ENCODE peak calls at places on chromosomes 13 and 19, in four cellular contexts. One of them, this sample, is unnamed.

GRCh38 chr19:18017275-18018083 is 9.5 kb downstream of the ARRDC2 start:
- DNase-seq in MM.1S: no peak
- DNase-seq in fibroblast of lung: no peak
- DNase-seq in H9: no peak
- DNase-seq in this sample: no peak

GRCh38 chr13:86974995-86975328 is 696.2 kb upstream of the SLITRK5 start:
- DNase-seq in fibroblast of lung: no peak
- DNase-seq in MM.1S: no peak
- DNase-seq in H9: no peak
- DNase-seq in this sample: peak

GRCh38 chr13:78602561-78603239 is 652 bp downstream of the POU4F1 start:
- DNase-seq in MM.1S: peak
- DNase-seq in fibroblast of lung: no peak
- DNase-seq in H9: peak
- DNase-seq in this sample: peak

GRCh38 chr13:78319101-78319627 is 284.2 kb downstream of the POU4F1 start:
- DNase-seq in MM.1S: no peak
- DNase-seq in H9: no peak
- DNase-seq in fibroblast of lung: no peak
- DNase-seq in this sample: no peak

GRCh38 chr13:94112227-94112626 is 367.3 kb downstream of the DCT start:
- DNase-seq in fibroblast of lung: peak
- DNase-seq in H9: no peak
- DNase-seq in MM.1S: no peak
- DNase-seq in this sample: no peak

GRCh38 chr13:21478881-21479808 is 20.0 kb upstream of the ZDHHC20 start:
- DNase-seq in fibroblast of lung: peak
- DNase-seq in H9: no peak
- DNase-seq in MM.1S: peak
- DNase-seq in this sample: peak

GRCh38 chr19:3049089-3049488 is 13.2 kb downstream of the TLE5 start:
- DNase-seq in H9: no peak
- DNase-seq in fibroblast of lung: no peak
- DNase-seq in MM.1S: no peak
- DNase-seq in this sample: no peak

GRCh38 chr19:57829316-57829715 is 783 bp upstream of the ZNF587B start:
- DNase-seq in MM.1S: no peak
- DNase-seq in H9: no peak
- DNase-seq in fibroblast of lung: peak
- DNase-seq in this sample: no peak

GRCh38 chr13:46087481-46087880 is 17.4 kb downstream of the CPB2 start:
- DNase-seq in fibroblast of lung: no peak
- DNase-seq in MM.1S: no peak
- DNase-seq in H9: no peak
- DNase-seq in this sample: no peak

GRCh38 chr13:39684531-39685137 is 29.2 kb downstream of the COG6 start:
- DNase-seq in fibroblast of lung: peak
- DNase-seq in MM.1S: peak
- DNase-seq in H9: no peak
- DNase-seq in this sample: peak

GRCh38 chr19:4098493-4098892 is 25.4 kb downstream of the MAP2K2 start:
- DNase-seq in MM.1S: no peak
- DNase-seq in H9: no peak
- DNase-seq in fibroblast of lung: no peak
- DNase-seq in this sample: no peak

GRCh38 chr19:3950871-3951861 is 18.3 kb downstream of the NMRK2 start:
- DNase-seq in H9: no peak
- DNase-seq in fibroblast of lung: no peak
- DNase-seq in MM.1S: no peak
- DNase-seq in this sample: no peak

GRCh38 chr19:19618384-19619051 is at the start of gene PBX4:
- DNase-seq in fibroblast of lung: peak
- DNase-seq in MM.1S: peak
- DNase-seq in H9: peak
- DNase-seq in this sample: peak

GRCh38 chr19:8361921-8362793 is 1.8 kb upstream of the ANGPTL4 start:
- DNase-seq in H9: no peak
- DNase-seq in fibroblast of lung: peak
- DNase-seq in MM.1S: peak
- DNase-seq in this sample: no peak

GRCh38 chr19:42367929-42368328 is 22.2 kb downstream of the CNFN start:
- DNase-seq in H9: no peak
- DNase-seq in fibroblast of lung: no peak
- DNase-seq in MM.1S: no peak
- DNase-seq in this sample: no peak

GRCh38 chr13:83184819-83185218 is 697.5 kb downstream of the SLITRK1 start:
- DNase-seq in MM.1S: no peak
- DNase-seq in fibroblast of lung: peak
- DNase-seq in H9: no peak
- DNase-seq in this sample: no peak

GRCh38 chr19:44796701-44797115 is 12.2 kb upstream of the BCAM start:
- DNase-seq in MM.1S: no peak
- DNase-seq in H9: peak
- DNase-seq in fibroblast of lung: peak
- DNase-seq in this sample: peak

GRCh38 chr13:98026457-98026857 is 73.0 kb downstream of the IPO5 start:
- DNase-seq in MM.1S: no peak
- DNase-seq in fibroblast of lung: peak
- DNase-seq in H9: no peak
- DNase-seq in this sample: no peak

GRCh38 chr13:93355094-93355493 is 128.5 kb downstream of the GPC6 start:
- DNase-seq in MM.1S: no peak
- DNase-seq in fibroblast of lung: no peak
- DNase-seq in H9: no peak
- DNase-seq in this sample: no peak

GRCh38 chr13:23384111-23384510 is 49.4 kb downstream of the SACS start:
- DNase-seq in MM.1S: no peak
- DNase-seq in H9: no peak
- DNase-seq in fibroblast of lung: peak
- DNase-seq in this sample: no peak

GRCh38 chr13:103188688-103189326 is 122.6 kb upstream of the SLC10A2 start:
- DNase-seq in H9: no peak
- DNase-seq in MM.1S: peak
- DNase-seq in fibroblast of lung: peak
- DNase-seq in this sample: peak

GRCh38 chr19:24140099-24140498 is 53.1 kb downstream of the ZNF254 start:
- DNase-seq in H9: no peak
- DNase-seq in MM.1S: no peak
- DNase-seq in fibroblast of lung: peak
- DNase-seq in this sample: no peak

GRCh38 chr19:41265376-41266153 is 1.4 kb downstream of the HNRNPUL1 start:
- DNase-seq in fibroblast of lung: peak
- DNase-seq in H9: no peak
- DNase-seq in MM.1S: peak
- DNase-seq in this sample: peak

GRCh38 chr13:41284512-41285288 is 21.3 kb upstream of the MTRF1 start:
- DNase-seq in H9: no peak
- DNase-seq in fibroblast of lung: peak
- DNase-seq in MM.1S: no peak
- DNase-seq in this sample: no peak

GRCh38 chr13:29758591-29759114 is 91.8 kb downstream of the UBL3 start:
- DNase-seq in MM.1S: peak
- DNase-seq in fibroblast of lung: no peak
- DNase-seq in H9: no peak
- DNase-seq in this sample: no peak

GRCh38 chr13:48296528-48296927 is 7.0 kb upstream of the RB1 start:
- DNase-seq in MM.1S: no peak
- DNase-seq in H9: no peak
- DNase-seq in fibroblast of lung: no peak
- DNase-seq in this sample: no peak

GRCh38 chr13:80276371-80277289 is 64.3 kb downstream of the SPRY2 start:
- DNase-seq in fibroblast of lung: peak
- DNase-seq in H9: no peak
- DNase-seq in MM.1S: no peak
- DNase-seq in this sample: peak

GRCh38 chr19:34313188-34313587 is 51.8 kb upstream of the GPI start:
- DNase-seq in fibroblast of lung: peak
- DNase-seq in H9: no peak
- DNase-seq in MM.1S: no peak
- DNase-seq in this sample: no peak

GRCh38 chr19:47512948-47513319 is 1.9 kb downstream of the NAPA start:
- DNase-seq in MM.1S: no peak
- DNase-seq in fibroblast of lung: no peak
- DNase-seq in H9: no peak
- DNase-seq in this sample: no peak

GRCh38 chr19:38706792-38707511 is 37.3 kb downstream of the CAPN12 start:
- DNase-seq in MM.1S: no peak
- DNase-seq in H9: peak
- DNase-seq in fibroblast of lung: no peak
- DNase-seq in this sample: no peak

GRCh38 chr13:52695856-52696255 is 43.2 kb downstream of the SUGT1 start:
- DNase-seq in H9: no peak
- DNase-seq in MM.1S: no peak
- DNase-seq in fibroblast of lung: peak
- DNase-seq in this sample: no peak

GRCh38 chr19:12782424-12783225 is 7.3 kb upstream of the HOOK2 start:
- DNase-seq in MM.1S: peak
- DNase-seq in H9: peak
- DNase-seq in fibroblast of lung: peak
- DNase-seq in this sample: peak

GRCh38 chr19:50313812-50314536 is 15.2 kb downstream of the KCNC3 start:
- DNase-seq in MM.1S: no peak
- DNase-seq in fibroblast of lung: no peak
- DNase-seq in H9: peak
- DNase-seq in this sample: peak
- H3K9ac ChIP-seq in MM.1S: no peak
- H3K9ac ChIP-seq in fibroblast of lung: no peak
- H3K9ac ChIP-seq in H9: no peak
- H3K9ac ChIP-seq in this sample: no peak

GRCh38 chr19:50739132-50739746 is 16.1 kb downstream of the CLEC11A start:
- DNase-seq in fibroblast of lung: no peak
- DNase-seq in H9: no peak
- DNase-seq in MM.1S: no peak
- DNase-seq in this sample: no peak

GRCh38 chr19:50745221-50745620 is 22.1 kb downstream of the CLEC11A start:
- DNase-seq in MM.1S: no peak
- DNase-seq in H9: no peak
- DNase-seq in fibroblast of lung: no peak
- DNase-seq in this sample: no peak

GRCh38 chr19:50743537-50743936 is 20.4 kb downstream of the CLEC11A start:
- DNase-seq in H9: no peak
- DNase-seq in MM.1S: no peak
- DNase-seq in fibroblast of lung: no peak
- DNase-seq in this sample: no peak

GRCh38 chr19:50739841-50740426 is 16.8 kb downstream of the CLEC11A start:
- DNase-seq in H9: peak
- DNase-seq in fibroblast of lung: no peak
- DNase-seq in MM.1S: no peak
- DNase-seq in this sample: peak

GRCh38 chr19:50741179-50741933 is 18.2 kb downstream of the CLEC11A start:
- DNase-seq in MM.1S: no peak
- DNase-seq in fibroblast of lung: no peak
- DNase-seq in H9: no peak
- DNase-seq in this sample: no peak
- H3K27ac ChIP-seq in MM.1S: no peak
- H3K27ac ChIP-seq in fibroblast of lung: no peak
- H3K27ac ChIP-seq in H9: no peak
- H3K27ac ChIP-seq in this sample: no peak

DNA sequence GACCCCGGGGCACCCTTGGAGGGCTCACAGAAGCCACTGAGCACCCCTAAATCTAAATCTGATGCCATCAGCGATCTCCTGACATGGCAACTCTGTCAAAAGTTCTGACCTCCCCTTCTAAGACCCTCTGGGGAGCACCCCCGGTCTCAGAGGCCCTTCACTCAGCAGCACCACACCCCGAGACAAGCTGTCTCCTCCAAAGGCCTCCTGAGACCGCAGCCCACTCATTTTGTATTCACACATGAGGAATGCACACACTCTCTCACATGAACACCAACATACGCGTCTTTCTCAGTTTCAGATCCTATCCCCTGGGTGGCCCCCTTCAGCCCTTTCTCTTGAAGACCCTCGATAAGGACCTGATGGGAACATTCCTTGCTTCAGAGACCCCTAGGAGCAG is 2.6 kb downstream of the NDUFA11 start:
- DNase-seq in fibroblast of lung: no peak
- DNase-seq in H9: no peak
- DNase-seq in MM.1S: no peak
- DNase-seq in this sample: no peak
- H3K9ac ChIP-seq in fibroblast of lung: no peak
- H3K9ac ChIP-seq in H9: no peak
- H3K9ac ChIP-seq in MM.1S: no peak
- H3K9ac ChIP-seq in this sample: no peak

GRCh38 chr19:46289724-46290619 is 6.9 kb upstream of the HIF3A start:
- DNase-seq in fibroblast of lung: no peak
- DNase-seq in MM.1S: no peak
- DNase-seq in H9: no peak
- DNase-seq in this sample: no peak
- H3K27ac ChIP-seq in fibroblast of lung: peak
- H3K27ac ChIP-seq in MM.1S: no peak
- H3K27ac ChIP-seq in H9: no peak
- H3K27ac ChIP-seq in this sample: no peak

GRCh38 chr19:31418692-31419430 is 69.6 kb upstream of the TSHZ3 start:
- DNase-seq in MM.1S: no peak
- DNase-seq in H9: peak
- DNase-seq in fibroblast of lung: no peak
- DNase-seq in this sample: no peak

GRCh38 chr19:31415322-31415721 is 66.1 kb upstream of the TSHZ3 start:
- DNase-seq in MM.1S: no peak
- DNase-seq in fibroblast of lung: no peak
- DNase-seq in H9: no peak
- DNase-seq in this sample: no peak

GRCh38 chr19:31419871-31420430 is 70.7 kb upstream of the TSHZ3 start:
- DNase-seq in MM.1S: no peak
- DNase-seq in H9: peak
- DNase-seq in fibroblast of lung: no peak
- DNase-seq in this sample: peak

GRCh38 chr19:31416548-31416947 is 67.3 kb upstream of the TSHZ3 start:
- DNase-seq in fibroblast of lung: no peak
- DNase-seq in MM.1S: no peak
- DNase-seq in H9: peak
- DNase-seq in this sample: no peak

GRCh38 chr19:31418055-31418454 is 68.8 kb upstream of the TSHZ3 start:
- DNase-seq in fibroblast of lung: no peak
- DNase-seq in MM.1S: no peak
- DNase-seq in H9: peak
- DNase-seq in this sample: no peak
- H3K9ac ChIP-seq in fibroblast of lung: no peak
- H3K9ac ChIP-seq in MM.1S: no peak
- H3K9ac ChIP-seq in H9: no peak
- H3K9ac ChIP-seq in this sample: no peak

GRCh38 chr19:52993342-52994178 is 20.2 kb upstream of the ERVV-1 start:
- DNase-seq in fibroblast of lung: peak
- DNase-seq in MM.1S: no peak
- DNase-seq in H9: peak
- DNase-seq in this sample: peak
- H3K27ac ChIP-seq in fibroblast of lung: peak
- H3K27ac ChIP-seq in MM.1S: no peak
- H3K27ac ChIP-seq in H9: no peak
- H3K27ac ChIP-seq in this sample: no peak

This sample was measured in neural progenitor cell.